ENCODE peak calls at places on chromosome 14, in ten cellular contexts. One of them, this sample, is unnamed.

GRCh38 chr14:79549515-79549914 is 661.8 kb downstream of the DIO2 start:
- DNase-seq in IMR-90: peak
- DNase-seq in CD4-positive, alpha-beta T cell: no peak
- DNase-seq in esophagus squamous epithelium: no peak
- DNase-seq in HFF-Myc: no peak
- DNase-seq in natural killer cell: no peak
- DNase-seq in OCI-LY7: no peak
- DNase-seq in RWPE1: no peak
- DNase-seq in fibroblast of mammary gland: peak
- DNase-seq in left ventricle myocardium inferior: no peak
- DNase-seq in this sample: no peak

GRCh38 chr14:101109981-101110728 is 206.6 kb upstream of the RTL1 start:
- DNase-seq in RWPE1: no peak
- DNase-seq in left ventricle myocardium inferior: no peak
- DNase-seq in natural killer cell: no peak
- DNase-seq in CD4-positive, alpha-beta T cell: no peak
- DNase-seq in esophagus squamous epithelium: no peak
- DNase-seq in HFF-Myc: no peak
- DNase-seq in fibroblast of mammary gland: no peak
- DNase-seq in OCI-LY7: no peak
- DNase-seq in IMR-90: no peak
- DNase-seq in this sample: no peak

GRCh38 chr14:77203611-77204456 is 22.2 kb downstream of the TMEM63C start:
- DNase-seq in esophagus squamous epithelium: no peak
- DNase-seq in OCI-LY7: no peak
- DNase-seq in natural killer cell: no peak
- DNase-seq in left ventricle myocardium inferior: no peak
- DNase-seq in RWPE1: no peak
- DNase-seq in fibroblast of mammary gland: no peak
- DNase-seq in IMR-90: no peak
- DNase-seq in CD4-positive, alpha-beta T cell: no peak
- DNase-seq in HFF-Myc: no peak
- DNase-seq in this sample: no peak

GRCh38 chr14:37223947-37224474 is 26.3 kb downstream of the MIPOL1 start:
- DNase-seq in HFF-Myc: no peak
- DNase-seq in RWPE1: no peak
- DNase-seq in left ventricle myocardium inferior: no peak
- DNase-seq in natural killer cell: no peak
- DNase-seq in fibroblast of mammary gland: no peak
- DNase-seq in esophagus squamous epithelium: no peak
- DNase-seq in CD4-positive, alpha-beta T cell: no peak
- DNase-seq in IMR-90: no peak
- DNase-seq in OCI-LY7: no peak
- DNase-seq in this sample: no peak

GRCh38 chr14:77638738-77639137 is 22.3 kb upstream of the SPTLC2 start:
- DNase-seq in OCI-LY7: no peak
- DNase-seq in natural killer cell: no peak
- DNase-seq in esophagus squamous epithelium: no peak
- DNase-seq in HFF-Myc: no peak
- DNase-seq in CD4-positive, alpha-beta T cell: no peak
- DNase-seq in left ventricle myocardium inferior: no peak
- DNase-seq in RWPE1: peak
- DNase-seq in fibroblast of mammary gland: peak
- DNase-seq in IMR-90: peak
- DNase-seq in this sample: no peak

GRCh38 chr14:93137864-93138263 is 22.1 kb upstream of the ITPK1 start:
- DNase-seq in fibroblast of mammary gland: no peak
- DNase-seq in natural killer cell: no peak
- DNase-seq in RWPE1: no peak
- DNase-seq in esophagus squamous epithelium: no peak
- DNase-seq in HFF-Myc: no peak
- DNase-seq in IMR-90: peak
- DNase-seq in OCI-LY7: peak
- DNase-seq in CD4-positive, alpha-beta T cell: no peak
- DNase-seq in left ventricle myocardium inferior: peak
- DNase-seq in this sample: no peak

GRCh38 chr14:68283378-68284123 is 464.0 kb downstream of the RAD51B start:
- DNase-seq in IMR-90: no peak
- DNase-seq in left ventricle myocardium inferior: peak
- DNase-seq in OCI-LY7: peak
- DNase-seq in natural killer cell: peak
- DNase-seq in fibroblast of mammary gland: no peak
- DNase-seq in CD4-positive, alpha-beta T cell: peak
- DNase-seq in esophagus squamous epithelium: no peak
- DNase-seq in RWPE1: no peak
- DNase-seq in HFF-Myc: no peak
- DNase-seq in this sample: no peak

GRCh38 chr14:47044841-47045240 is 393.3 kb upstream of the RPL10L start:
- DNase-seq in fibroblast of mammary gland: no peak
- DNase-seq in left ventricle myocardium inferior: no peak
- DNase-seq in RWPE1: no peak
- DNase-seq in natural killer cell: no peak
- DNase-seq in OCI-LY7: no peak
- DNase-seq in HFF-Myc: no peak
- DNase-seq in esophagus squamous epithelium: no peak
- DNase-seq in IMR-90: no peak
- DNase-seq in CD4-positive, alpha-beta T cell: no peak
- DNase-seq in this sample: no peak

GRCh38 chr14:74945852-74946658 is 9.3 kb downstream of the PGF start:
- DNase-seq in left ventricle myocardium inferior: peak
- DNase-seq in fibroblast of mammary gland: peak
- DNase-seq in RWPE1: peak
- DNase-seq in OCI-LY7: peak
- DNase-seq in natural killer cell: peak
- DNase-seq in CD4-positive, alpha-beta T cell: peak
- DNase-seq in esophagus squamous epithelium: no peak
- DNase-seq in HFF-Myc: no peak
- DNase-seq in IMR-90: peak
- DNase-seq in this sample: peak

GRCh38 chr14:78405071-78405856 is 235.1 kb downstream of the NRXN3 start:
- DNase-seq in fibroblast of mammary gland: peak
- DNase-seq in IMR-90: no peak
- DNase-seq in natural killer cell: no peak
- DNase-seq in esophagus squamous epithelium: no peak
- DNase-seq in HFF-Myc: no peak
- DNase-seq in left ventricle myocardium inferior: no peak
- DNase-seq in CD4-positive, alpha-beta T cell: no peak
- DNase-seq in OCI-LY7: no peak
- DNase-seq in RWPE1: no peak
- DNase-seq in this sample: no peak

GRCh38 chr14:42110167-42110566 is 503.5 kb downstream of the LRFN5 start:
- DNase-seq in natural killer cell: no peak
- DNase-seq in CD4-positive, alpha-beta T cell: no peak
- DNase-seq in left ventricle myocardium inferior: no peak
- DNase-seq in RWPE1: peak
- DNase-seq in fibroblast of mammary gland: peak
- DNase-seq in HFF-Myc: peak
- DNase-seq in IMR-90: peak
- DNase-seq in OCI-LY7: peak
- DNase-seq in esophagus squamous epithelium: no peak
- DNase-seq in this sample: no peak

GRCh38 chr14:105582639-105583038 is 56.3 kb downstream of the TMEM121 start:
- DNase-seq in RWPE1: no peak
- DNase-seq in IMR-90: peak
- DNase-seq in CD4-positive, alpha-beta T cell: no peak
- DNase-seq in fibroblast of mammary gland: no peak
- DNase-seq in OCI-LY7: peak
- DNase-seq in esophagus squamous epithelium: no peak
- DNase-seq in natural killer cell: peak
- DNase-seq in left ventricle myocardium inferior: no peak
- DNase-seq in HFF-Myc: no peak
- DNase-seq in this sample: no peak

GRCh38 chr14:89365071-89365801 is 51.8 kb downstream of the FOXN3 start:
- DNase-seq in fibroblast of mammary gland: peak
- DNase-seq in natural killer cell: peak
- DNase-seq in CD4-positive, alpha-beta T cell: peak
- DNase-seq in left ventricle myocardium inferior: no peak
- DNase-seq in IMR-90: peak
- DNase-seq in esophagus squamous epithelium: no peak
- DNase-seq in HFF-Myc: no peak
- DNase-seq in OCI-LY7: peak
- DNase-seq in RWPE1: no peak
- DNase-seq in this sample: peak

GRCh38 chr14:71328183-71328582 is 420.9 kb downstream of the PCNX1 start:
- DNase-seq in CD4-positive, alpha-beta T cell: no peak
- DNase-seq in RWPE1: no peak
- DNase-seq in OCI-LY7: no peak
- DNase-seq in left ventricle myocardium inferior: no peak
- DNase-seq in natural killer cell: no peak
- DNase-seq in fibroblast of mammary gland: no peak
- DNase-seq in IMR-90: no peak
- DNase-seq in HFF-Myc: no peak
- DNase-seq in esophagus squamous epithelium: no peak
- DNase-seq in this sample: no peak

GRCh38 chr14:92463141-92463540 is 50.4 kb upstream of the RIN3 start:
- DNase-seq in CD4-positive, alpha-beta T cell: no peak
- DNase-seq in OCI-LY7: no peak
- DNase-seq in IMR-90: no peak
- DNase-seq in left ventricle myocardium inferior: no peak
- DNase-seq in HFF-Myc: no peak
- DNase-seq in esophagus squamous epithelium: no peak
- DNase-seq in fibroblast of mammary gland: no peak
- DNase-seq in natural killer cell: no peak
- DNase-seq in RWPE1: no peak
- DNase-seq in this sample: no peak

GRCh38 chr14:101352567-101352966 is 208.7 kb upstream of the DIO3 start:
- DNase-seq in natural killer cell: no peak
- DNase-seq in HFF-Myc: no peak
- DNase-seq in CD4-positive, alpha-beta T cell: no peak
- DNase-seq in fibroblast of mammary gland: no peak
- DNase-seq in OCI-LY7: no peak
- DNase-seq in esophagus squamous epithelium: no peak
- DNase-seq in RWPE1: no peak
- DNase-seq in left ventricle myocardium inferior: no peak
- DNase-seq in IMR-90: no peak
- DNase-seq in this sample: no peak

GRCh38 chr14:64755661-64756265 is 51.5 kb downstream of the PLEKHG3 start:
- DNase-seq in left ventricle myocardium inferior: no peak
- DNase-seq in RWPE1: peak
- DNase-seq in IMR-90: peak
- DNase-seq in HFF-Myc: no peak
- DNase-seq in natural killer cell: peak
- DNase-seq in OCI-LY7: no peak
- DNase-seq in esophagus squamous epithelium: no peak
- DNase-seq in fibroblast of mammary gland: peak
- DNase-seq in CD4-positive, alpha-beta T cell: peak
- DNase-seq in this sample: no peak

GRCh38 chr14:33717866-33718265 is 233.0 kb downstream of the EGLN3 start:
- DNase-seq in OCI-LY7: no peak
- DNase-seq in natural killer cell: no peak
- DNase-seq in left ventricle myocardium inferior: no peak
- DNase-seq in esophagus squamous epithelium: no peak
- DNase-seq in IMR-90: no peak
- DNase-seq in fibroblast of mammary gland: no peak
- DNase-seq in CD4-positive, alpha-beta T cell: no peak
- DNase-seq in RWPE1: peak
- DNase-seq in HFF-Myc: no peak
- DNase-seq in this sample: no peak

GRCh38 chr14:105999361-106000028 is 473.1 kb downstream of the TMEM121 start:
- DNase-seq in CD4-positive, alpha-beta T cell: no peak
- DNase-seq in fibroblast of mammary gland: peak
- DNase-seq in RWPE1: no peak
- DNase-seq in natural killer cell: peak
- DNase-seq in HFF-Myc: no peak
- DNase-seq in esophagus squamous epithelium: no peak
- DNase-seq in OCI-LY7: no peak
- DNase-seq in IMR-90: no peak
- DNase-seq in left ventricle myocardium inferior: peak
- DNase-seq in this sample: peak

GRCh38 chr14:66043921-66044320 is 442.2 kb upstream of the CCDC196 start:
- DNase-seq in CD4-positive, alpha-beta T cell: no peak
- DNase-seq in natural killer cell: no peak
- DNase-seq in esophagus squamous epithelium: no peak
- DNase-seq in HFF-Myc: no peak
- DNase-seq in OCI-LY7: no peak
- DNase-seq in IMR-90: no peak
- DNase-seq in left ventricle myocardium inferior: no peak
- DNase-seq in RWPE1: no peak
- DNase-seq in fibroblast of mammary gland: no peak
- DNase-seq in this sample: no peak

GRCh38 chr14:93331375-93332031 is 1.3 kb downstream of the BTBD7 start:
- DNase-seq in OCI-LY7: no peak
- DNase-seq in IMR-90: no peak
- DNase-seq in fibroblast of mammary gland: peak
- DNase-seq in left ventricle myocardium inferior: peak
- DNase-seq in natural killer cell: no peak
- DNase-seq in HFF-Myc: no peak
- DNase-seq in RWPE1: no peak
- DNase-seq in CD4-positive, alpha-beta T cell: no peak
- DNase-seq in esophagus squamous epithelium: no peak
- DNase-seq in this sample: no peak

GRCh38 chr14:91317381-91318313 is 73.1 kb upstream of the GPR68 start:
- DNase-seq in left ventricle myocardium inferior: peak
- DNase-seq in fibroblast of mammary gland: peak
- DNase-seq in natural killer cell: peak
- DNase-seq in RWPE1: peak
- DNase-seq in IMR-90: no peak
- DNase-seq in HFF-Myc: no peak
- DNase-seq in OCI-LY7: peak
- DNase-seq in CD4-positive, alpha-beta T cell: peak
- DNase-seq in esophagus squamous epithelium: peak
- DNase-seq in this sample: peak
- TF ChIP-seq CTCF in left ventricle myocardium inferior: peak
- TF ChIP-seq CTCF in fibroblast of mammary gland: peak
- TF ChIP-seq CTCF in natural killer cell: no peak
- TF ChIP-seq CTCF in RWPE1: no peak
- TF ChIP-seq CTCF in IMR-90: no peak
- TF ChIP-seq CTCF in HFF-Myc: no peak
- TF ChIP-seq CTCF in OCI-LY7: peak
- TF ChIP-seq CTCF in CD4-positive, alpha-beta T cell: peak
- TF ChIP-seq CTCF in esophagus squamous epithelium: no peak
- TF ChIP-seq CTCF in this sample: no peak

GRCh38 chr14:99476864-99477263 is 3.8 kb downstream of the SETD3 start:
- DNase-seq in OCI-LY7: no peak
- DNase-seq in fibroblast of mammary gland: peak
- DNase-seq in natural killer cell: no peak
- DNase-seq in IMR-90: peak
- DNase-seq in HFF-Myc: no peak
- DNase-seq in left ventricle myocardium inferior: no peak
- DNase-seq in RWPE1: no peak
- DNase-seq in esophagus squamous epithelium: no peak
- DNase-seq in CD4-positive, alpha-beta T cell: no peak
- DNase-seq in this sample: peak
- TF ChIP-seq CTCF in OCI-LY7: no peak
- TF ChIP-seq CTCF in fibroblast of mammary gland: no peak
- TF ChIP-seq CTCF in natural killer cell: no peak
- TF ChIP-seq CTCF in IMR-90: no peak
- TF ChIP-seq CTCF in HFF-Myc: no peak
- TF ChIP-seq CTCF in left ventricle myocardium inferior: no peak
- TF ChIP-seq CTCF in RWPE1: no peak
- TF ChIP-seq CTCF in esophagus squamous epithelium: no peak
- TF ChIP-seq CTCF in CD4-positive, alpha-beta T cell: no peak
- TF ChIP-seq CTCF in this sample: no peak

GRCh38 chr14:69475194-69475818 is 9.2 kb upstream of the PLEKHD1 start:
- DNase-seq in CD4-positive, alpha-beta T cell: no peak
- DNase-seq in left ventricle myocardium inferior: no peak
- DNase-seq in IMR-90: peak
- DNase-seq in OCI-LY7: peak
- DNase-seq in fibroblast of mammary gland: peak
- DNase-seq in RWPE1: peak
- DNase-seq in HFF-Myc: no peak
- DNase-seq in esophagus squamous epithelium: no peak
- DNase-seq in natural killer cell: no peak
- DNase-seq in this sample: no peak
- TF ChIP-seq CTCF in CD4-positive, alpha-beta T cell: no peak
- TF ChIP-seq CTCF in left ventricle myocardium inferior: peak
- TF ChIP-seq CTCF in IMR-90: peak
- TF ChIP-seq CTCF in OCI-LY7: peak
- TF ChIP-seq CTCF in fibroblast of mammary gland: peak
- TF ChIP-seq CTCF in RWPE1: peak
- TF ChIP-seq CTCF in HFF-Myc: peak
- TF ChIP-seq CTCF in esophagus squamous epithelium: no peak
- TF ChIP-seq CTCF in natural killer cell: no peak
- TF ChIP-seq CTCF in this sample: peak

GRCh38 chr14:24259282-24260025 is 3.5 kb downstream of the TGM1 start:
- DNase-seq in HFF-Myc: no peak
- DNase-seq in IMR-90: no peak
- DNase-seq in natural killer cell: no peak
- DNase-seq in fibroblast of mammary gland: no peak
- DNase-seq in left ventricle myocardium inferior: no peak
- DNase-seq in OCI-LY7: no peak
- DNase-seq in CD4-positive, alpha-beta T cell: no peak
- DNase-seq in esophagus squamous epithelium: no peak
- DNase-seq in RWPE1: peak
- DNase-seq in this sample: no peak
- TF ChIP-seq CTCF in HFF-Myc: no peak
- TF ChIP-seq CTCF in IMR-90: no peak
- TF ChIP-seq CTCF in natural killer cell: no peak
- TF ChIP-seq CTCF in fibroblast of mammary gland: no peak
- TF ChIP-seq CTCF in left ventricle myocardium inferior: no peak
- TF ChIP-seq CTCF in OCI-LY7: no peak
- TF ChIP-seq CTCF in CD4-positive, alpha-beta T cell: no peak
- TF ChIP-seq CTCF in esophagus squamous epithelium: no peak
- TF ChIP-seq CTCF in RWPE1: no peak
- TF ChIP-seq CTCF in this sample: no peak

This sample was measured in CD14-positive monocyte.